ENCODE peak calls at places on chromosomes 2 and 18, in six cellular contexts. H is astrocyte, F is HCT116, C is GM23338, L is adrenal gland, O is transverse colon. Y is an unnamed sample.

GRCh38 chr2:235091421-235091820 is 139.6 kb downstream of the SH3BP4 start:
- DNase-seq in H (no peak), F (no peak), C (no peak), L (no peak), O (no peak), Y (no peak)

GRCh38 chr18:13483316-13484270 is 242.8 kb downstream of the FAM210A start:
- DNase-seq in H (no peak), F (no peak), C (no peak), L (no peak), O (no peak), Y (peak)

GRCh38 chr2:226272435-226272834 is 527.2 kb downstream of the IRS1 start:
- DNase-seq in H (no peak), F (no peak), C (no peak), L (no peak), O (no peak), Y (no peak)

GRCh38 chr2:23480991-23481797 is 96.2 kb downstream of the KLHL29 start:
- DNase-seq in H (peak), F (peak), C (peak), L (no peak), O (no peak), Y (no peak)

GRCh38 chr2:42084231-42084671 is 36.4 kb downstream of the PKDCC start:
- DNase-seq in H (peak), F (no peak), C (no peak), L (peak), O (no peak), Y (no peak)

GRCh38 chr2:240733803-240734495 is 42.3 kb downstream of the AQP12A start:
- DNase-seq in H (no peak), F (no peak), C (no peak), L (no peak), O (no peak), Y (no peak)

GRCh38 chr2:203177361-203177760 is 61.5 kb upstream of the CYP20A1 start:
- DNase-seq in H (peak), F (no peak), C (no peak), L (no peak), O (no peak), Y (no peak)

GRCh38 chr2:209141142-209141541 is 282.7 kb upstream of the MAP2 start:
- DNase-seq in H (no peak), F (no peak), C (no peak), L (no peak), O (no peak), Y (no peak)

GRCh38 chr2:172560721-172561120 is 4.8 kb downstream of the PDK1 start:
- DNase-seq in H (no peak), F (no peak), C (no peak), L (no peak), O (no peak), Y (no peak)

GRCh38 chr18:3931542-3932112 is 481.7 kb downstream of the TGIF1 start:
- DNase-seq in H (peak), F (no peak), C (no peak), L (no peak), O (no peak), Y (no peak)

GRCh38 chr2:25324905-25325592 is 16.7 kb downstream of the DNMT3A start:
- DNase-seq in H (peak), F (no peak), C (no peak), L (peak), O (no peak), Y (no peak)

GRCh38 chr18:22282311-22283235 is 113.2 kb downstream of the GATA6 start:
- DNase-seq in H (peak), F (peak), C (peak), L (no peak), O (no peak), Y (no peak)

GRCh38 chr2:217162533-217162932 is 302.7 kb upstream of the TNP1 start:
- DNase-seq in H (peak), F (peak), C (no peak), L (no peak), O (no peak), Y (no peak)

GRCh38 chr2:234502285-234502918 is 5.5 kb upstream of the ARL4C start:
- DNase-seq in H (peak), F (peak), C (no peak), L (no peak), O (no peak), Y (no peak)

GRCh38 chr2:152407806-152408205 is 72.8 kb downstream of the FMNL2 start:
- DNase-seq in H (no peak), F (no peak), C (no peak), L (no peak), O (no peak), Y (peak)

GRCh38 chr2:64945973-64946736 is 43.0 kb upstream of the SLC1A4 start:
- DNase-seq in H (no peak), F (no peak), C (no peak), L (no peak), O (peak), Y (no peak)

GRCh38 chr2:236717120-236717519 is 147.5 kb downstream of the ACKR3 start:
- DNase-seq in H (no peak), F (no peak), C (no peak), L (no peak), O (no peak), Y (no peak)

GRCh38 chr18:46239549-46239948 is 135.4 kb downstream of the HAUS1 start:
- DNase-seq in H (no peak), F (no peak), C (no peak), L (no peak), O (no peak), Y (no peak)

GRCh38 chr2:225737556-225737955 is 338.0 kb downstream of the NYAP2 start:
- DNase-seq in H (peak), F (no peak), C (no peak), L (no peak), O (no peak), Y (no peak)

GRCh38 chr2:127506502-127506901 is 19.8 kb downstream of the IWS1 start:
- DNase-seq in H (no peak), F (no peak), C (no peak), L (no peak), O (no peak), Y (no peak)

GRCh38 chr2:115214050-115214449 is 771.6 kb downstream of the DPP10 start:
- DNase-seq in H (no peak), F (no peak), C (peak), L (no peak), O (no peak), Y (no peak)

GRCh38 chr2:111135910-111136297 is 15.2 kb downstream of the BCL2L11 start:
- DNase-seq in H (peak), F (no peak), C (peak), L (no peak), O (no peak), Y (peak)

GRCh38 chr2:48114256-48114655 is 208.0 kb upstream of the FBXO11 start:
- DNase-seq in H (peak), F (peak), C (no peak), L (no peak), O (peak), Y (no peak)

GRCh38 chr2:151946856-151947523 is 118.8 kb upstream of the ARL5A start:
- DNase-seq in H (peak), F (peak), C (peak), L (peak), O (peak), Y (peak)

GRCh38 chr18:79117380-79117779 is 48.2 kb downstream of the ATP9B start:
- DNase-seq in H (no peak), F (no peak), C (no peak), L (no peak), O (no peak), Y (no peak)

GRCh38 chr2:217101972-217102371 is 242.1 kb upstream of the TNP1 start:
- DNase-seq in H (no peak), F (no peak), C (no peak), L (no peak), O (no peak), Y (no peak)

GRCh38 chr2:174180165-174180724 is 68.1 kb downstream of the OLA1 start:
- DNase-seq in H (no peak), F (no peak), C (peak), L (no peak), O (no peak), Y (no peak)

GRCh38 chr2:151189125-151189524 is 72.5 kb downstream of the RBM43 start:
- DNase-seq in H (no peak), F (no peak), C (no peak), L (no peak), O (no peak), Y (no peak)

GRCh38 chr2:95346236-95346737 is 49.1 kb downstream of the KCNIP3 start:
- DNase-seq in H (no peak), F (no peak), C (no peak), L (peak), O (peak), Y (peak)

GRCh38 chr2:159807183-159808037 is 9.4 kb upstream of the CD302 start:
- DNase-seq in H (peak), F (peak), C (peak), L (peak), O (peak), Y (peak)

GRCh38 chr18:60090170-60090569 is 190.4 kb downstream of the PMAIP1 start:
- DNase-seq in H (no peak), F (no peak), C (peak), L (no peak), O (no peak), Y (peak)
- TF ChIP-seq CTCF in H (no peak), F (no peak), C (peak), L (no peak), O (no peak), Y (peak)

GRCh38 chr2:101231253-101231652 is 21.4 kb upstream of the CNOT11 start:
- DNase-seq in H (no peak), F (no peak), C (no peak), L (no peak), O (no peak), Y (no peak)
- H3K27ac ChIP-seq in H (no peak), F (no peak), C (no peak), L (no peak), O (no peak), Y (no peak)

GRCh38 chr2:193867454-193867853 is 1672.7 kb upstream of the TMEFF2 start:
- DNase-seq in H (no peak), F (no peak), C (no peak), L (no peak), O (no peak), Y (no peak)

DNA sequence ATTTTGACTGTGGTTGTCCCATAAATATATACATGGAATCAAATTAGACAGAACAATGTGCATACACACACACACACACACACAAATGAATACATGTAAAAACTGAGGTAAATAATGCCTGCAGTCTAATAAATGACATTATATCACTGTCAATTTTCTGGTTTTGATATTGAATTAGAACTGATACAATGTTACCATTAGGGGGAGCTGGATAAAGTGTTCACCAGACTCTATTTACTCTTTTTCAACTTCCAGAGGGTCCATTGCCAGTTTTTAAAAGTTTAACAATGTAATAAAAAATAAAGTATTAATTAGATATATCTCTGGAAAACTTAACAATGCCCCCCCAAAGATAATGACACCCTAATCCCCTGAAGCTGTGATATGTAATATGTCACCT is 1666.8 kb upstream of the TMEFF2 start:
- DNase-seq in H (no peak), F (no peak), C (no peak), L (no peak), O (no peak), Y (no peak)
- TF ChIP-seq CTCF in H (no peak), F (peak), C (no peak), L (no peak), O (no peak), Y (no peak)

GRCh38 chr2:27431395-27431794 is 3.0 kb downstream of the NRBP1 start:
- DNase-seq in H (peak), F (no peak), C (no peak), L (no peak), O (no peak), Y (no peak)
- H3K27ac ChIP-seq in H (peak), F (no peak), C (no peak), L (no peak), O (no peak), Y (no peak)

DNA sequence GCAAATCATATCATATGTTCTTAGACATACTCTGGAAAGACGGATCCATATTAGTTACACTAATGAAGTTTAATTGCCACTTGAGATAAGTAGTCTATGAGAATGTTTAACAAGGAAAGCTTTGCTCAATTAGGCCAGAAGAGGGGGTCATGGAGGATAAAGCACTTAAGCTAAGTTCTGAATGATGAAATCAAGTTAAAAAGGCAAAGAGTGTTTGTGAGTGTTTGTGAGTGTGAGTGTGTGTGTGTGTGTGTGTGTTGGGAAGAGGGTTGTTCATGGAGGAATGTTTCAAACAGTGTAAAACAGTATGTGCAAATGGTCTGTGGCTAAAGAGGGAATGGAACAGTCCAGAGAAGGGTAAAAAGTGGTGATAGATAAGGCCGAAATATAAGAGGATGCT is 360.9 kb downstream of the ERBB4 start:
- DNase-seq in H (no peak), F (peak), C (peak), L (no peak), O (no peak), Y (no peak)
- TF ChIP-seq CTCF in H (no peak), F (peak), C (peak), L (no peak), O (no peak), Y (no peak)

DNA sequence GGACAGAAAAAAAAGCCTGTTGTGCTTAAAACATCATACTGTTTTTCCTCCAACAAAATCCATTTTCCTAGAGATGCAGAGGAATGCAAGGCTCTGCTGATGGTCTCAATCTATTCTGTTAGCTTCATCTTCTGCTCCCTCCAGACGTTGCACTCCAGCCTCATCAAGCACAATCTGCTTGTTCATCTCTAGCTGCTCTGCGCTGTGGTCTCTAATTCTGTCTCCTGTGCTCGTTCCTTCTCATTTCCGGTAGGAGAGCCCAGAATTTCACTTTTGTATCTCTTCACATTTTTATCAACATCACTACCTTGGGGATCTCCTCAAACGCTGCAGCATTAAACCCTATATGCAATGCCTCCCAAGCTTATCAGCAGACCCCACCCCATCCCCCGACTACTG is 708.9 kb downstream of the RNF144A start:
- DNase-seq in H (no peak), F (no peak), C (no peak), L (no peak), O (no peak), Y (no peak)
- H3K27ac ChIP-seq in H (no peak), F (no peak), C (no peak), L (no peak), O (no peak), Y (no peak)

DNA sequence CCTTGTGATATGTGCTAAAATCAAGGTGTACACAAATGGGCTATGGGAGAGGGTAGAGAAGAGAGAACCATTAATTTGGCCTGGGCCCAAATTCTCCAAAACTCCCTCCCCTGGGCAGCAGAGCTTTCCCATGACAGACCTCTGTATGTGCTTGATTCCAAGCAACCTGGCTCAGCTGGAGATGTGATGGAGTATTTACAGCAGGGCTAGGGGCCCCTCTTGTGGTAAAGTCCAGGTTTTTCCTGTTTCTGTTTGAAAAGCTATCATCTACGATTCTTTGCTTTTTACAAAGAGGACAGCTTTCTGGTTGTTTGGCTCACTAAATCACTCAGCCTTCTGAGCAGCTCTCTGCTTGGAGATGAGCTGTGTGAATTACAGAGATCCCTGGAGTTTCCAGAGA is 40.3 kb downstream of the KCNS3 start:
- DNase-seq in H (no peak), F (no peak), C (peak), L (no peak), O (no peak), Y (no peak)
- TF ChIP-seq CTCF in H (no peak), F (peak), C (peak), L (no peak), O (no peak), Y (no peak)

GRCh38 chr18:58861853-58862252 is 2.8 kb upstream of the ZNF532 start:
- DNase-seq in H (no peak), F (no peak), C (peak), L (no peak), O (no peak), Y (no peak)

GRCh38 chr18:58862404-58862803 is 2.3 kb upstream of the ZNF532 start:
- DNase-seq in H (no peak), F (no peak), C (no peak), L (no peak), O (no peak), Y (no peak)

GRCh38 chr18:58863539-58864145 is 1.0 kb upstream of the ZNF532 start:
- DNase-seq in H (no peak), F (no peak), C (peak), L (peak), O (peak), Y (peak)

GRCh38 chr18:58861353-58861752 is 3.3 kb upstream of the ZNF532 start:
- DNase-seq in H (no peak), F (no peak), C (peak), L (no peak), O (no peak), Y (no peak)

DNA sequence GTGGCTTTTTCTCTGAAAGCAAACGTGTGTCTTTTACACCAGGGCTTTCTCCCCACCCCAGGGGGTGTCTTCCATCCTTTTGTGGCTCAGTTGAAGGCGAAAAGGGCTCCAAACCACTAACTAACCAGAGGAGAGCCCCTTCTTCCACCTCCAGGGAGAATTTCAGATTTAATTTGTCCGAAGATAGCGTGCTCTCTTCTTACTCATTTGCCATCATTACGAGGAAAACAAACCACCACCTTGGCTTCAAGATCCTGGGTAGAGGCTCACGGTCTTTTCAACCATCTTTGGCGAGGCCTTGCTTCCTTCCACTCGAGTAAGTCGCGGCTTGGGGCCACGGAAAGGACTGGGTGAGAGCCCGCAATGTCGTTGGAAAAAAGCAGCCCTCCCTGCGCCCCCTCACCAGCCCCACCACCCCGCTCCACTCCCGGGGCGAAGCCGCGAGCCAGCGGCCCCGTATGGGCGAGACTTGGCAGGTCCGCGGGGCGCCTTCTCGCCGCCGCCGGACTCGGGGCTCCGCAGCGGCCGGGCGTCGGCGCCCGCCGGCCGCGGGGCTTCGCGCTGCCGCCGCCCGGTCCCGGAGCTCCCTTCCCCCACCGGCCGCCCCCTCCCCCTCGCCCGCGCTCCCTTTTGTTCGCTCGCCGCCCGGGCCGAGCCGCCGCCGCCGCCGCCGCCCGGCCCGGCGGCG is 1.7 kb upstream of the ZNF532 start:
- DNase-seq in H (peak), F (peak), C (peak), L (no peak), O (peak), Y (peak)
- H3K27ac ChIP-seq in H (peak), F (peak), C (peak), L (peak), O (peak), Y (peak)

Y was measured in WERI-Rb-1.